ENCODE peak calls at places on chromosomes 5 and 9, in six cellular contexts. One of them, this sample, is unnamed.

GRCh38 chr5:109290231-109290630 is 119.5 kb downstream of the PJA2 start:
- DNase-seq in HS-5: no peak
- DNase-seq in SW 1271: no peak
- DNase-seq in SJSA1: no peak
- DNase-seq in lower lobe of right lung: no peak
- DNase-seq in EL: no peak
- DNase-seq in this sample: no peak

GRCh38 chr5:119353686-119354366 is 2.0 kb upstream of the TNFAIP8 start:
- DNase-seq in HS-5: no peak
- DNase-seq in SW 1271: no peak
- DNase-seq in SJSA1: no peak
- DNase-seq in lower lobe of right lung: no peak
- DNase-seq in EL: no peak
- DNase-seq in this sample: no peak

GRCh38 chr5:115666023-115666422 is 40.2 kb upstream of the TMED7 start:
- DNase-seq in HS-5: no peak
- DNase-seq in SW 1271: no peak
- DNase-seq in SJSA1: no peak
- DNase-seq in lower lobe of right lung: no peak
- DNase-seq in EL: peak; percentile 38
- DNase-seq in this sample: no peak

GRCh38 chr5:109325456-109325855 is 84.3 kb downstream of the PJA2 start:
- DNase-seq in HS-5: no peak
- DNase-seq in SW 1271: no peak
- DNase-seq in SJSA1: no peak
- DNase-seq in lower lobe of right lung: no peak
- DNase-seq in EL: no peak
- DNase-seq in this sample: no peak

GRCh38 chr5:171840066-171840465 is 54.4 kb downstream of the SMIM23 start:
- DNase-seq in HS-5: no peak
- DNase-seq in SW 1271: no peak
- DNase-seq in SJSA1: no peak
- DNase-seq in lower lobe of right lung: no peak
- DNase-seq in EL: no peak
- DNase-seq in this sample: no peak

GRCh38 chr5:178389031-178389729 is 156.6 kb upstream of the PHYKPL start:
- DNase-seq in HS-5: no peak
- DNase-seq in SW 1271: no peak
- DNase-seq in SJSA1: peak; percentile 22
- DNase-seq in lower lobe of right lung: peak; percentile 53
- DNase-seq in EL: no peak
- DNase-seq in this sample: no peak

GRCh38 chr5:142549834-142550233 is 136.1 kb downstream of the FGF1 start:
- DNase-seq in HS-5: no peak
- DNase-seq in SW 1271: no peak
- DNase-seq in SJSA1: no peak
- DNase-seq in lower lobe of right lung: no peak
- DNase-seq in EL: no peak
- DNase-seq in this sample: no peak

GRCh38 chr5:15902050-15902449 is 277.5 kb downstream of the MARCHF11 start:
- DNase-seq in HS-5: no peak
- DNase-seq in SW 1271: no peak
- DNase-seq in SJSA1: no peak
- DNase-seq in lower lobe of right lung: no peak
- DNase-seq in EL: no peak
- DNase-seq in this sample: peak; percentile 9

GRCh38 chr9:127402401-127403090 is 5.6 kb downstream of the SLC2A8 start:
- DNase-seq in HS-5: no peak
- DNase-seq in SW 1271: no peak
- DNase-seq in SJSA1: no peak
- DNase-seq in lower lobe of right lung: no peak
- DNase-seq in EL: no peak
- DNase-seq in this sample: no peak

GRCh38 chr9:124839612-124840299 is 13.5 kb upstream of the WDR38 start:
- DNase-seq in HS-5: no peak
- DNase-seq in SW 1271: no peak
- DNase-seq in SJSA1: no peak
- DNase-seq in lower lobe of right lung: no peak
- DNase-seq in EL: no peak
- DNase-seq in this sample: no peak

GRCh38 chr9:22065431-22065830 is 56.3 kb upstream of the CDKN2B start:
- DNase-seq in HS-5: no peak
- DNase-seq in SW 1271: no peak
- DNase-seq in SJSA1: no peak
- DNase-seq in lower lobe of right lung: no peak
- DNase-seq in EL: no peak
- DNase-seq in this sample: no peak

GRCh38 chr5:53576674-53577073 is 16.2 kb downstream of the NDUFS4 start:
- DNase-seq in HS-5: no peak
- DNase-seq in SW 1271: no peak
- DNase-seq in SJSA1: no peak
- DNase-seq in lower lobe of right lung: no peak
- DNase-seq in EL: no peak
- DNase-seq in this sample: no peak

GRCh38 chr5:16935271-16936149 is 578 bp downstream of the MYO10 start:
- DNase-seq in HS-5: peak; percentile 42
- DNase-seq in SW 1271: peak; percentile 45
- DNase-seq in SJSA1: peak; percentile 73
- DNase-seq in lower lobe of right lung: peak; percentile 64
- DNase-seq in EL: peak; percentile 52
- DNase-seq in this sample: peak; percentile 64

GRCh38 chr5:123035320-123035949 is 1.1 kb downstream of the PPIC start:
- DNase-seq in HS-5: peak; percentile 22
- DNase-seq in SW 1271: peak; percentile 88
- DNase-seq in SJSA1: peak; percentile 58
- DNase-seq in lower lobe of right lung: peak; percentile 70
- DNase-seq in EL: peak; percentile 57
- DNase-seq in this sample: peak; percentile 76

GRCh38 chr5:168147536-168148460 is 143.6 kb upstream of the WWC1 start:
- DNase-seq in HS-5: no peak
- DNase-seq in SW 1271: no peak
- DNase-seq in SJSA1: no peak
- DNase-seq in lower lobe of right lung: no peak
- DNase-seq in EL: no peak
- DNase-seq in this sample: no peak

GRCh38 chr5:55816342-55816741 is 34.8 kb upstream of the IL31RA start:
- DNase-seq in HS-5: peak; percentile 65
- DNase-seq in SW 1271: peak; percentile 41
- DNase-seq in SJSA1: no peak
- DNase-seq in lower lobe of right lung: no peak
- DNase-seq in EL: peak; percentile 83
- DNase-seq in this sample: no peak

GRCh38 chr5:174344335-174344734 is 298.8 kb downstream of the NSG2 start:
- DNase-seq in HS-5: no peak
- DNase-seq in SW 1271: no peak
- DNase-seq in SJSA1: no peak
- DNase-seq in lower lobe of right lung: no peak
- DNase-seq in EL: no peak
- DNase-seq in this sample: no peak

GRCh38 chr9:85014292-85014691 is 344.8 kb downstream of the NTRK2 start:
- DNase-seq in HS-5: no peak
- DNase-seq in SW 1271: no peak
- DNase-seq in SJSA1: no peak
- DNase-seq in lower lobe of right lung: no peak
- DNase-seq in EL: no peak
- DNase-seq in this sample: no peak

GRCh38 chr9:82363236-82363635 is 374.7 kb downstream of the SPATA31D1 start:
- DNase-seq in HS-5: no peak
- DNase-seq in SW 1271: no peak
- DNase-seq in SJSA1: no peak
- DNase-seq in lower lobe of right lung: no peak
- DNase-seq in EL: no peak
- DNase-seq in this sample: no peak

GRCh38 chr5:75498208-75498777 is 13.1 kb downstream of the CERT1 start:
- DNase-seq in HS-5: no peak
- DNase-seq in SW 1271: no peak
- DNase-seq in SJSA1: no peak
- DNase-seq in lower lobe of right lung: no peak
- DNase-seq in EL: no peak
- DNase-seq in this sample: no peak

GRCh38 chr5:150266807-150267408 is 22.7 kb downstream of the CAMK2A start:
- DNase-seq in HS-5: no peak
- DNase-seq in SW 1271: no peak
- DNase-seq in SJSA1: no peak
- DNase-seq in lower lobe of right lung: no peak
- DNase-seq in EL: no peak
- DNase-seq in this sample: no peak

This sample was measured in mucosa of descending colon.